ENCODE peak calls at places on chromosomes 4 and X, in ten cellular contexts. One of them, this sample, is unnamed. For H3K36me3, the result is how much of the 10 kb centered on the place peaks cover.

GRCh38 chr4:173517781-173518371 is 12.2 kb downstream of the HAND2 start:
- DNase-seq in breast epithelium: no peak
- DNase-seq in bronchial epithelial cell: no peak
- DNase-seq in GM23248: no peak
- DNase-seq in tibial nerve: no peak
- DNase-seq in brain microvascular endothelial cell: no peak
- DNase-seq in stomach: no peak
- DNase-seq in adipocyte: no peak
- DNase-seq in thoracic aorta: no peak
- DNase-seq in spleen: no peak
- DNase-seq in this sample: no peak

GRCh38 chr4:5710065-5710961 is 688 bp upstream of the EVC start:
- DNase-seq in breast epithelium: no peak
- DNase-seq in bronchial epithelial cell: peak
- DNase-seq in GM23248: peak
- DNase-seq in tibial nerve: no peak
- DNase-seq in brain microvascular endothelial cell: peak
- DNase-seq in stomach: no peak
- DNase-seq in adipocyte: peak
- DNase-seq in thoracic aorta: no peak
- DNase-seq in spleen: no peak
- DNase-seq in this sample: peak

GRCh38 chr4:139175647-139176298 is 1.2 kb downstream of the ELF2 start:
- DNase-seq in breast epithelium: no peak
- DNase-seq in bronchial epithelial cell: peak
- DNase-seq in GM23248: peak
- DNase-seq in tibial nerve: no peak
- DNase-seq in brain microvascular endothelial cell: peak
- DNase-seq in stomach: no peak
- DNase-seq in adipocyte: peak
- DNase-seq in thoracic aorta: no peak
- DNase-seq in spleen: no peak
- DNase-seq in this sample: no peak

GRCh38 chr4:3706565-3707422 is 59.4 kb upstream of the ADRA2C start:
- DNase-seq in breast epithelium: no peak
- DNase-seq in bronchial epithelial cell: no peak
- DNase-seq in GM23248: no peak
- DNase-seq in tibial nerve: no peak
- DNase-seq in brain microvascular endothelial cell: no peak
- DNase-seq in stomach: no peak
- DNase-seq in adipocyte: no peak
- DNase-seq in thoracic aorta: no peak
- DNase-seq in spleen: peak
- DNase-seq in this sample: no peak

GRCh38 chr4:41428941-41429669 is 108.9 kb upstream of the LIMCH1 start:
- DNase-seq in breast epithelium: no peak
- DNase-seq in bronchial epithelial cell: no peak
- DNase-seq in GM23248: no peak
- DNase-seq in tibial nerve: no peak
- DNase-seq in brain microvascular endothelial cell: no peak
- DNase-seq in stomach: no peak
- DNase-seq in adipocyte: no peak
- DNase-seq in thoracic aorta: no peak
- DNase-seq in spleen: no peak
- DNase-seq in this sample: no peak

GRCh38 chr4:133152801-133153526 is 3.9 kb downstream of the PCDH10 start:
- DNase-seq in breast epithelium: no peak
- DNase-seq in bronchial epithelial cell: no peak
- DNase-seq in GM23248: peak
- DNase-seq in tibial nerve: no peak
- DNase-seq in brain microvascular endothelial cell: peak
- DNase-seq in stomach: no peak
- DNase-seq in adipocyte: peak
- DNase-seq in thoracic aorta: no peak
- DNase-seq in spleen: no peak
- DNase-seq in this sample: no peak

GRCh38 chr4:65893957-65894755 is 223.9 kb upstream of the EPHA5 start:
- DNase-seq in breast epithelium: no peak
- DNase-seq in bronchial epithelial cell: no peak
- DNase-seq in GM23248: peak
- DNase-seq in tibial nerve: no peak
- DNase-seq in brain microvascular endothelial cell: no peak
- DNase-seq in stomach: no peak
- DNase-seq in adipocyte: peak
- DNase-seq in thoracic aorta: no peak
- DNase-seq in spleen: no peak
- DNase-seq in this sample: no peak

GRCh38 chr4:69713593-69713992 is 46.8 kb downstream of the SULT1B1 start:
- DNase-seq in breast epithelium: no peak
- DNase-seq in bronchial epithelial cell: peak
- DNase-seq in GM23248: peak
- DNase-seq in tibial nerve: peak
- DNase-seq in brain microvascular endothelial cell: no peak
- DNase-seq in stomach: no peak
- DNase-seq in adipocyte: peak
- DNase-seq in thoracic aorta: no peak
- DNase-seq in spleen: no peak
- DNase-seq in this sample: no peak

GRCh38 chrX:21766101-21766500 is 8.2 kb upstream of the SMPX start:
- DNase-seq in breast epithelium: no peak
- DNase-seq in bronchial epithelial cell: peak
- DNase-seq in GM23248: no peak
- DNase-seq in tibial nerve: no peak
- DNase-seq in brain microvascular endothelial cell: no peak
- DNase-seq in stomach: no peak
- DNase-seq in adipocyte: no peak
- DNase-seq in thoracic aorta: no peak
- DNase-seq in spleen: no peak
- DNase-seq in this sample: no peak

GRCh38 chr4:23706972-23707676 is 182.7 kb downstream of the PPARGC1A start:
- DNase-seq in breast epithelium: no peak
- DNase-seq in bronchial epithelial cell: no peak
- DNase-seq in GM23248: no peak
- DNase-seq in tibial nerve: no peak
- DNase-seq in brain microvascular endothelial cell: no peak
- DNase-seq in stomach: no peak
- DNase-seq in adipocyte: no peak
- DNase-seq in thoracic aorta: no peak
- DNase-seq in spleen: no peak
- DNase-seq in this sample: no peak

GRCh38 chr4:119525005-119525749 is 103.4 kb downstream of the PDE5A start:
- DNase-seq in breast epithelium: no peak
- DNase-seq in bronchial epithelial cell: peak
- DNase-seq in GM23248: peak
- DNase-seq in tibial nerve: no peak
- DNase-seq in brain microvascular endothelial cell: peak
- DNase-seq in stomach: no peak
- DNase-seq in adipocyte: peak
- DNase-seq in thoracic aorta: no peak
- DNase-seq in spleen: no peak
- DNase-seq in this sample: peak

DNA sequence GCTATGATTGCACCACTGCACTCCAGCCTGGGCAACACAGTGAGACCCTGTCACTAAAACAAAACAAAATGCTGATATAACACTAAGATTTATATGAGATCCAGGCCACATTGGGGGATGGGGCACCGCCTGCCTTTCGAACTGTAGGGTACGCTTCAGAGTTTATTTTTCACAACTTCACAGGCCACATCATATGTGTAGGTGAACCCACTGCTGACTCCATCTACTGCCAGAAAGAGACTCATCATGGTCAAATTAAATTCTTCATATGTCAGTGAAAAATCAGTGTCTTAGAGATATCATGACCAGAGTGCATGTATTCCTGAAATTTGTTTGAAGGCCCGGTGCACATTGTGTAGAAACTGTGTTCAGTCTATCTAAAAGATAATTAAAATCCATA is 121.8 kb downstream of the GPR143 start:
- DNase-seq in breast epithelium: no peak
- DNase-seq in bronchial epithelial cell: no peak
- DNase-seq in GM23248: no peak
- DNase-seq in tibial nerve: no peak
- DNase-seq in brain microvascular endothelial cell: no peak
- DNase-seq in stomach: no peak
- DNase-seq in adipocyte: no peak
- DNase-seq in thoracic aorta: no peak
- DNase-seq in spleen: no peak
- DNase-seq in this sample: no peak
- H3K4me3 ChIP-seq in breast epithelium: no peak
- H3K4me3 ChIP-seq in bronchial epithelial cell: no peak
- H3K4me3 ChIP-seq in GM23248: no peak
- H3K4me3 ChIP-seq in tibial nerve: no peak
- H3K4me3 ChIP-seq in brain microvascular endothelial cell: no peak
- H3K4me3 ChIP-seq in stomach: no peak
- H3K4me3 ChIP-seq in adipocyte: no peak
- H3K4me3 ChIP-seq in thoracic aorta: no peak
- H3K4me3 ChIP-seq in spleen: no peak
- H3K4me3 ChIP-seq in this sample: no peak

DNA sequence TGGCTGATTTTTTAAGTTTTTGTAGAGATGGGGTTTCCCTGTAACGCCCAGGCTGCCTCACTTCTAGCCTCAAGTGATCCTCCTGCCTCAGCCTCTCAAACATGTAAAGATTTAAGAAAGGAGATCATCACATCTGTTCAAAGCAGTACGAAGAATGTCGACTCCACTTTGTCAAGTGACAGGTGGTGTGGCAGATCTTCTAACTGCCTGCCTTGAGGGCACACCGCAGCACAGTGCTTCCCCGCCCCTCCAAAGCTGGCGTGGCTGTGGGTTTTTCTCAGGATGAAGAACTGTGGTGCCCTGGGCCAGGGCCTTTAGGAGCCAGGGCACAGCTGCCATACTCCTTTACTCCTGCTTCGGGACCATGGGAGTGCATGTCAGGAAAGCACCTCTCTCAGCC is 43.3 kb upstream of the MTNR1A start:
- DNase-seq in breast epithelium: no peak
- DNase-seq in bronchial epithelial cell: no peak
- DNase-seq in GM23248: no peak
- DNase-seq in tibial nerve: no peak
- DNase-seq in brain microvascular endothelial cell: no peak
- DNase-seq in stomach: no peak
- DNase-seq in adipocyte: no peak
- DNase-seq in thoracic aorta: no peak
- DNase-seq in spleen: no peak
- DNase-seq in this sample: no peak
- H3K36me3 ChIP-seq in breast epithelium: under half
- H3K36me3 ChIP-seq in bronchial epithelial cell: under half
- H3K36me3 ChIP-seq in GM23248: half or more
- H3K36me3 ChIP-seq in tibial nerve: half or more
- H3K36me3 ChIP-seq in brain microvascular endothelial cell: half or more
- H3K36me3 ChIP-seq in stomach: under half
- H3K36me3 ChIP-seq in adipocyte: half or more
- H3K36me3 ChIP-seq in thoracic aorta: under half
- H3K36me3 ChIP-seq in spleen: under half
- H3K36me3 ChIP-seq in this sample: under half

DNA sequence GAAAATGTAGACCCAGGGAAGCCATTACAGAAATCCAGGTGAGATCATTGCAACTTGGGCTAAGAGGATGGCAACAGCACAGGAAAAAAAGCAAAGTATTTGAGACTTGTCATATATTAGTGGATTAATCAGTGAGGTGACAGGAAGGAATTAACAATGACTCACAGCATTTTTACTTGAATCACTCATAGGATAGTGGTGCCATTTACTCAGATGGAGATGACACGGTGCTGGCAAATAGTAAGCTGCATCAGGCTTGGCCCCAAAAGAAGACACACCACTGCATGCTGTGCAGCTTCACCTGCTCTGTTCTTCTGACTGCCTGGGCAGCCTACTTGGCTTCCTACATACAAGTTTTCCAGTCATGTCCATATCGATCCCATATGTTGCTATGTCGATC is 144.8 kb downstream of the FRYL start:
- DNase-seq in breast epithelium: no peak
- DNase-seq in bronchial epithelial cell: peak
- DNase-seq in GM23248: peak
- DNase-seq in tibial nerve: no peak
- DNase-seq in brain microvascular endothelial cell: no peak
- DNase-seq in stomach: no peak
- DNase-seq in adipocyte: no peak
- DNase-seq in thoracic aorta: no peak
- DNase-seq in spleen: no peak
- DNase-seq in this sample: peak
- H3K4me3 ChIP-seq in breast epithelium: no peak
- H3K4me3 ChIP-seq in bronchial epithelial cell: no peak
- H3K4me3 ChIP-seq in GM23248: no peak
- H3K4me3 ChIP-seq in tibial nerve: no peak
- H3K4me3 ChIP-seq in brain microvascular endothelial cell: no peak
- H3K4me3 ChIP-seq in stomach: no peak
- H3K4me3 ChIP-seq in adipocyte: no peak
- H3K4me3 ChIP-seq in thoracic aorta: no peak
- H3K4me3 ChIP-seq in spleen: no peak
- H3K4me3 ChIP-seq in this sample: no peak

GRCh38 chr4:80037864-80038263 is 35.2 kb downstream of the ANTXR2 start:
- DNase-seq in breast epithelium: no peak
- DNase-seq in bronchial epithelial cell: no peak
- DNase-seq in GM23248: no peak
- DNase-seq in tibial nerve: no peak
- DNase-seq in brain microvascular endothelial cell: no peak
- DNase-seq in stomach: no peak
- DNase-seq in adipocyte: no peak
- DNase-seq in thoracic aorta: no peak
- DNase-seq in spleen: no peak
- DNase-seq in this sample: no peak

GRCh38 chr4:80036949-80037348 is 36.1 kb downstream of the ANTXR2 start:
- DNase-seq in breast epithelium: no peak
- DNase-seq in bronchial epithelial cell: no peak
- DNase-seq in GM23248: peak
- DNase-seq in tibial nerve: no peak
- DNase-seq in brain microvascular endothelial cell: peak
- DNase-seq in stomach: no peak
- DNase-seq in adipocyte: peak
- DNase-seq in thoracic aorta: no peak
- DNase-seq in spleen: no peak
- DNase-seq in this sample: no peak

GRCh38 chr4:80036306-80036705 is 36.7 kb downstream of the ANTXR2 start:
- DNase-seq in breast epithelium: no peak
- DNase-seq in bronchial epithelial cell: no peak
- DNase-seq in GM23248: no peak
- DNase-seq in tibial nerve: no peak
- DNase-seq in brain microvascular endothelial cell: no peak
- DNase-seq in stomach: no peak
- DNase-seq in adipocyte: no peak
- DNase-seq in thoracic aorta: no peak
- DNase-seq in spleen: no peak
- DNase-seq in this sample: no peak

GRCh38 chr4:80033581-80033980 is 39.4 kb downstream of the ANTXR2 start:
- DNase-seq in breast epithelium: no peak
- DNase-seq in bronchial epithelial cell: no peak
- DNase-seq in GM23248: peak
- DNase-seq in tibial nerve: no peak
- DNase-seq in brain microvascular endothelial cell: no peak
- DNase-seq in stomach: no peak
- DNase-seq in adipocyte: no peak
- DNase-seq in thoracic aorta: no peak
- DNase-seq in spleen: no peak
- DNase-seq in this sample: no peak

DNA sequence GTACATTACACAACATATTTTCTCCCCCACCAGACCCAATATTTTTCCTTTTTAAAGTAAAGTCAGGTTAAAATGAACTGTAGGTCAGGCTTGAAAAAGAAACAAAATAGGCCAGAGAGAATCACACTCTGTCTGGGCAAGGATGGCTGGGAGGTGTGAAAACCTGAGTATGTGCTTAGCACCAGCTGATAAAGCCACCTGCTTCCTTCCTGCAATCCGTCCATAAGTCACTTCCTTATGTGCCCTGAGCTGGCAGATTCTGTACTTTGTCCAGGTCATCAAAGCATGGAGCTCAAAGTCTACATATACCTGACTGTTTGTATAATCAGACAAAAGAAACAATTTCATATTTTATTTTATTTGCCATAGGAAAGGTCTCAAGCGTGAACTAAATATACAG is 37.7 kb downstream of the ANTXR2 start:
- DNase-seq in breast epithelium: no peak
- DNase-seq in bronchial epithelial cell: no peak
- DNase-seq in GM23248: no peak
- DNase-seq in tibial nerve: no peak
- DNase-seq in brain microvascular endothelial cell: no peak
- DNase-seq in stomach: peak
- DNase-seq in adipocyte: no peak
- DNase-seq in thoracic aorta: no peak
- DNase-seq in spleen: no peak
- DNase-seq in this sample: no peak
- H3K36me3 ChIP-seq in breast epithelium: under half
- H3K36me3 ChIP-seq in bronchial epithelial cell: under half
- H3K36me3 ChIP-seq in GM23248: under half
- H3K36me3 ChIP-seq in tibial nerve: under half
- H3K36me3 ChIP-seq in brain microvascular endothelial cell: under half
- H3K36me3 ChIP-seq in stomach: under half
- H3K36me3 ChIP-seq in adipocyte: half or more
- H3K36me3 ChIP-seq in thoracic aorta: under half
- H3K36me3 ChIP-seq in spleen: under half
- H3K36me3 ChIP-seq in this sample: under half